ENCODE peak calls at places on chromosomes 16 and 17, in ten cellular contexts. J, U, R, Q, K, I, L, T, M and B are unnamed samples.

GRCh38 chr17:17223736-17224135 is 13.2 kb downstream of the FLCN start:
- DNase-seq in K (no peak), M (no peak), L (no peak), J (no peak), R (no peak), T (no peak), U (no peak), I (no peak), Q (no peak), B (no peak)

GRCh38 chr17:773467-774319 is 8.4 kb downstream of the GLOD4 start:
- DNase-seq in K (no peak), M (peak; percentile 18), T (no peak), I (no peak), R (no peak), U (no peak), L (no peak), Q (no peak), J (no peak), B (no peak)

GRCh38 chr16:29025218-29025617 is 40.4 kb downstream of the LAT start:
- DNase-seq in T (no peak), L (no peak), K (no peak), U (no peak), I (no peak), Q (no peak), J (no peak), R (no peak), M (no peak), B (no peak)

GRCh38 chr17:79919862-79920720 is 80.9 kb upstream of the CBX4 start:
- DNase-seq in I (no peak), K (no peak), R (no peak), U (no peak), L (no peak), Q (no peak), T (no peak), M (no peak), J (no peak), B (no peak)

GRCh38 chr17:59435238-59435637 is 103.8 kb downstream of the YPEL2 start:
- DNase-seq in U (no peak), K (no peak), J (no peak), M (no peak), T (no peak), R (no peak), I (no peak), L (no peak), Q (no peak), B (no peak)

GRCh38 chr17:70521821-70522256 is 352.5 kb downstream of the KCNJ2 start:
- DNase-seq in M (no peak), U (no peak), R (no peak), J (no peak), I (no peak), T (no peak), K (no peak), L (peak; percentile 6), Q (no peak), B (no peak)

GRCh38 chr17:76265624-76266243 is 586 bp downstream of the UBALD2 start:
- DNase-seq in T (no peak), K (peak; percentile 50), L (peak; percentile 58), I (no peak), M (no peak), U (peak; percentile 52), R (no peak), Q (no peak), J (no peak), B (peak; percentile 80)

GRCh38 chr16:57603110-57604024 is 25.1 kb upstream of the ADGRG1 start:
- DNase-seq in M (no peak), R (no peak), T (no peak), K (no peak), Q (no peak), U (no peak), L (no peak), I (no peak), J (no peak), B (no peak)

GRCh38 chr16:3490911-3491629 is 4.2 kb downstream of the C16orf90 start:
- DNase-seq in L (no peak), Q (no peak), I (no peak), K (no peak), T (no peak), R (no peak), J (no peak), M (no peak), U (no peak), B (no peak)

GRCh38 chr16:16120382-16121184 is 102.7 kb downstream of the ABCC6 start:
- DNase-seq in L (no peak), Q (no peak), T (no peak), J (no peak), K (no peak), I (no peak), R (no peak), U (no peak), M (no peak), B (peak; percentile 47)

GRCh38 chr17:37239690-37240344 is 136.0 kb upstream of the C17orf78 start:
- DNase-seq in U (no peak), L (no peak), M (no peak), Q (no peak), I (no peak), J (no peak), T (no peak), R (no peak), K (no peak), B (peak; percentile 65)

GRCh38 chr17:79439493-79439892 is 171.4 kb downstream of the RBFOX3 start:
- DNase-seq in M (no peak), L (no peak), K (no peak), U (no peak), Q (no peak), J (no peak), R (no peak), T (no peak), I (no peak), B (no peak)

GRCh38 chr17:39694593-39694992 is 5.3 kb upstream of the ERBB2 start:
- DNase-seq in T (no peak), Q (no peak), J (no peak), R (no peak), U (no peak), I (no peak), K (no peak), M (no peak), L (no peak), B (no peak)